ENCODE peak calls at places on chromosomes 11 and 22, in five cellular contexts. G, A, W, T and X are unnamed samples.

GRCh38 chr11:88281317-88281712 is 56.2 kb downstream of the CTSC start:
- DNase-seq in T (no peak), A (peak; percentile 33), W (no peak), G (no peak), X (no peak)

GRCh38 chr11:57318178-57318577 is 6.6 kb downstream of the TNKS1BP1 start:
- DNase-seq in W (no peak), T (no peak), G (no peak), A (no peak), X (peak; percentile 50)

GRCh38 chr11:130705670-130706421 is 210.4 kb downstream of the SNX19 start:
- DNase-seq in T (no peak), A (no peak), G (no peak), W (no peak), X (no peak)

GRCh38 chr11:102223859-102224258 is 93.4 kb upstream of the BIRC3 start:
- DNase-seq in A (no peak), T (no peak), W (no peak), G (no peak), X (peak; percentile 23)

GRCh38 chr11:134134167-134134566 is 65.3 kb downstream of the JAM3 start:
- DNase-seq in T (no peak), G (no peak), A (no peak), W (no peak), X (no peak)

GRCh38 chr22:25109878-25110595 is 89.6 kb upstream of the CRYBB3 start:
- DNase-seq in A (peak; percentile 7), T (no peak), W (no peak), G (no peak), X (no peak)

GRCh38 chr11:11476971-11477645 is 124.1 kb upstream of the CSNK2A3 start:
- DNase-seq in W (no peak), G (no peak), T (no peak), A (no peak), X (no peak)

GRCh38 chr11:46588131-46588530 is 5.7 kb downstream of the AMBRA1 start:
- DNase-seq in G (no peak), A (no peak), T (no peak), W (no peak), X (no peak)

GRCh38 chr11:19326499-19326898 is 85.8 kb upstream of the E2F8 start:
- DNase-seq in T (no peak), G (no peak), A (peak; percentile 25), W (no peak), X (no peak)

GRCh38 chr11:1076061-1076665 is 1.5 kb downstream of the MUC2 start:
- DNase-seq in W (no peak), T (no peak), A (no peak), G (no peak), X (no peak)

GRCh38 chr11:65131417-65131776 is 2.9 kb downstream of the SYVN1 start:
- DNase-seq in A (no peak), W (no peak), T (no peak), G (no peak), X (no peak)

GRCh38 chr11:19187101-19187500 is 14.7 kb downstream of the CSRP3 start:
- DNase-seq in G (no peak), W (no peak), A (no peak), T (no peak), X (no peak)

GRCh38 chr11:126257764-126258163 is 10.9 kb downstream of the SRPRA start:
- DNase-seq in A (no peak), W (peak; percentile 39), G (no peak), T (no peak), X (no peak)

GRCh38 chr22:29314537-29315285 is 786 bp downstream of the RASL10A start:
- DNase-seq in A (peak; percentile 25), W (no peak), G (no peak), T (no peak), X (no peak)

GRCh38 chr11:111819161-111820058 is 52.0 kb downstream of the ALG9 start:
- DNase-seq in T (no peak), A (no peak), G (no peak), W (peak; percentile 89), X (peak; percentile 72)

GRCh38 chr22:33328789-33329296 is 270.7 kb upstream of the SYN3 start:
- DNase-seq in A (peak; percentile 46), G (no peak), T (peak; percentile 15), W (no peak), X (no peak)

GRCh38 chr11:6572215-6572614 is 31.2 kb downstream of the RRP8 start:
- DNase-seq in A (no peak), T (no peak), W (peak; percentile 25), G (no peak), X (peak; percentile 66)

GRCh38 chr11:203056-203944 is 3.9 kb downstream of the BET1L start:
- DNase-seq in G (no peak), W (no peak), T (no peak), A (no peak), X (no peak)

GRCh38 chr22:35761037-35761436 is 43.4 kb downstream of the APOL5 start:
- DNase-seq in G (no peak), A (peak; percentile 16), W (no peak), T (no peak), X (no peak)

GRCh38 chr22:34620832-34621231 is 445.1 kb upstream of the ISX start:
- DNase-seq in G (no peak), T (no peak), W (no peak), A (no peak), X (no peak)

GRCh38 chr22:29313126-29314071 is 2.1 kb downstream of the RASL10A start:
- DNase-seq in A (no peak), G (no peak), W (no peak), T (peak; percentile 60), X (no peak)

GRCh38 chr11:130644187-130644586 is 195.7 kb downstream of the ADAMTS15 start:
- DNase-seq in A (peak; percentile 52), G (no peak), W (no peak), T (no peak), X (no peak)

GRCh38 chr11:134398079-134398444 is 14.0 kb downstream of the B3GAT1 start:
- DNase-seq in G (no peak), W (no peak), T (no peak), A (no peak), X (no peak)

GRCh38 chr11:97964332-97965004 is 1056.3 kb upstream of the CNTN5 start:
- DNase-seq in A (no peak), T (no peak), W (no peak), G (no peak), X (no peak)

GRCh38 chr22:49549851-49550430 is 277.7 kb downstream of the BRD1 start:
- DNase-seq in T (no peak), W (no peak), G (no peak), A (no peak), X (no peak)

GRCh38 chr11:84819128-84819527 is 808.0 kb downstream of the DLG2 start:
- DNase-seq in T (no peak), A (peak; percentile 4), W (no peak), G (no peak), X (no peak)

GRCh38 chr22:42060489-42060888 is 10.1 kb downstream of the NAGA start:
- DNase-seq in T (no peak), G (no peak), A (no peak), W (no peak), X (no peak)

GRCh38 chr22:50730941-50731661 is 6.9 kb upstream of the ACR start:
- DNase-seq in A (no peak), T (no peak), G (no peak), W (no peak), X (no peak)

GRCh38 chr11:88175004-88175706 is at the start of gene RAB38:
- DNase-seq in A (no peak), W (no peak), G (peak; percentile 1), T (peak; percentile 53), X (no peak)